ENCODE peak calls at places on chromosomes 4 and X, in nine cellular contexts. E is prostate gland, T is coronary artery, Y is AG09309, P is type B pancreatic cell, Q is kidney, S is omental fat pad, U is astrocyte, F is ascending aorta. I is an unnamed sample.

GRCh38 chr4:4455199-4455865 is 68.4 kb downstream of the NSG1 start:
- DNase-seq in F (no peak), Q (no peak), Y (no peak), P (no peak), E (no peak), U (no peak), S (no peak), T (no peak), I (no peak)

GRCh38 chr4:26491449-26492170 is 1.3 kb upstream of the CCKAR start:
- DNase-seq in S (no peak), U (no peak), F (no peak), P (peak), E (no peak), Y (no peak), T (no peak), Q (no peak), I (no peak)

GRCh38 chr4:110527156-110527555 is 51.2 kb downstream of the ENPEP start:
- DNase-seq in P (no peak), E (no peak), T (no peak), U (no peak), Q (no peak), Y (no peak), F (no peak), S (no peak), I (no peak)

GRCh38 chr4:73704314-73705055 is 35.9 kb upstream of the CXCL8 start:
- DNase-seq in T (peak), S (peak), E (peak), F (peak), U (peak), Q (no peak), P (no peak), Y (peak), I (no peak)

GRCh38 chr4:168622600-168622999 is 125.7 kb downstream of the PALLD start:
- DNase-seq in E (no peak), S (no peak), Q (no peak), F (no peak), P (no peak), T (no peak), U (no peak), Y (no peak), I (no peak)

GRCh38 chr4:140156529-140157171 is 2.7 kb upstream of the MAML3 start:
- DNase-seq in U (no peak), T (no peak), F (no peak), Y (no peak), P (no peak), S (no peak), E (no peak), Q (no peak), I (no peak)

GRCh38 chr4:133320576-133321170 is 171.6 kb downstream of the PCDH10 start:
- DNase-seq in Y (no peak), P (no peak), U (peak), Q (no peak), S (no peak), T (no peak), F (no peak), E (no peak), I (no peak)

GRCh38 chr4:186739802-186740434 is 16.3 kb upstream of the FAT1 start:
- DNase-seq in E (no peak), S (no peak), T (no peak), Q (no peak), F (no peak), U (no peak), P (no peak), Y (no peak), I (no peak)

GRCh38 chr4:105122334-105122733 is 24.3 kb upstream of the TET2 start:
- DNase-seq in Y (no peak), P (no peak), S (no peak), F (no peak), T (no peak), Q (no peak), E (no peak), U (peak), I (no peak)

GRCh38 chr4:11451720-11452119 is 23.0 kb upstream of the HS3ST1 start:
- DNase-seq in U (no peak), P (no peak), F (no peak), Y (no peak), S (no peak), Q (no peak), E (no peak), T (no peak), I (no peak)

GRCh38 chrX:1534321-1535168 is 2.4 kb downstream of the P2RY8 start:
- DNase-seq in Q (no peak), P (peak), T (no peak), U (no peak), F (peak), S (no peak), Y (no peak), E (no peak), I (no peak)

GRCh38 chr4:54032558-54033135 is 31.8 kb downstream of the CHIC2 start:
- DNase-seq in P (no peak), Q (no peak), T (no peak), U (no peak), E (no peak), Y (no peak), S (no peak), F (no peak), I (no peak)

GRCh38 chrX:134236690-134237362 is at the start of gene CCDC160:
- DNase-seq in F (no peak), E (peak), Y (no peak), P (peak), U (peak), S (no peak), T (no peak), Q (peak), I (peak)

GRCh38 chr4:168540086-168540864 is 43.4 kb downstream of the PALLD start:
- DNase-seq in Q (no peak), P (no peak), U (peak), E (no peak), T (no peak), S (no peak), F (no peak), Y (peak), I (no peak)

GRCh38 chrX:78712381-78712780 is 35.1 kb upstream of the LPAR4 start:
- DNase-seq in S (no peak), Y (no peak), Q (no peak), F (no peak), P (no peak), T (no peak), E (no peak), U (peak), I (no peak)

GRCh38 chrX:78710146-78710545 is 37.4 kb upstream of the LPAR4 start:
- DNase-seq in T (no peak), E (no peak), P (no peak), Y (no peak), S (no peak), Q (no peak), F (no peak), U (peak), I (no peak)

GRCh38 chrX:78708830-78709229 is 38.7 kb upstream of the LPAR4 start:
- DNase-seq in Q (no peak), F (no peak), S (no peak), Y (no peak), E (peak), T (no peak), U (no peak), P (no peak), I (no peak)

DNA sequence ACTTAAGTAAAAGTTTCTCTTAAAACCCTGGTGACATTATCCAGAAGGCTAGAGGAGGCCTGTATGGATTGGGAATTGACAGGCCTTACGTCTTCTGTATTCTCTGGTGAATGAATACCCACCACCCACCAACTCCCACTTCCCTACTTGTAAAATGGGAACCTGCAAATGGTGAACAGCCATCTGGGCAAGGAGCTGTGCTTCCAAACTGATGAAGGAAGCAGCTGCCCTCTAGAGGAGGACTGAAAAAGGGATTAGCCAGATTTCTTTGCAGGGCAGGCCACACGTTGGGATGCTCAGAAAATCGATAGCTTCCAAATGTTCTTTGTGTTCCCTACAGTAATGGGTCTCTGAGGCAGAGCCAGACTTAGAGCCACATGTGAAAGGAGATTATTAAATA is 39.3 kb upstream of the LPAR4 start:
- DNase-seq in Y (peak), F (no peak), S (no peak), T (no peak), E (no peak), Q (no peak), P (no peak), U (no peak), I (no peak)
- TF ChIP-seq CTCF in Y (peak), F (no peak), S (no peak), T (no peak), E (no peak), Q (peak), P (peak), U (peak), I (no peak)

GRCh38 chrX:126141014-126141413 is 25.1 kb downstream of the DCAF12L2 start:
- DNase-seq in E (no peak), S (no peak), Y (no peak), F (no peak), U (no peak), P (no peak), Q (no peak), T (no peak), I (no peak)

GRCh38 chrX:126137899-126138298 is 28.2 kb downstream of the DCAF12L2 start:
- DNase-seq in Y (no peak), S (no peak), F (no peak), E (no peak), U (no peak), T (no peak), P (no peak), Q (no peak), I (no peak)
- TF ChIP-seq CTCF in Y (peak), S (no peak), F (no peak), E (no peak), U (no peak), T (no peak), P (peak), Q (peak), I (no peak)

DNA sequence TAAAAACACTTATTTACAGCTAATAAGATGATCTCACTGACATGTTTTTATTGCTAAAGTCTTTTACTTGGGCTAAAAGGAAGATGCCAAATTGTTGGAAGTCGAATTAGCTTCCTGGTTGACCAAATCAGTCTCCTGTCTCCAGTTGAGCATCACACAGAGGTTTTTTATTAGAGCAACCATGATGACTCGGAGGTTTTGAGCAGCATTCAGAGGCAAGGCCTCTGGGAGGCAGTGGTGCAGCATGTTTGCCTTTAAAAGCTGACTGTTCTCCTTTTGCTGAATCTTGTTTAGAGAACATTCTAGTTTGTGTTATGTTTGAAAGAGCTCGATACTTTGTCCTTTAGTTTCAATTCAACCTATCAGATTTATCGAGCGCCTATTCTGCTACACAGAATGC is 2.1 kb downstream of the UCHL1 start:
- DNase-seq in Y (peak), T (no peak), Q (no peak), E (peak), S (no peak), F (no peak), P (no peak), U (peak), I (no peak)
- TF ChIP-seq CTCF in Y (peak), T (no peak), Q (peak), E (peak), S (no peak), F (peak), P (peak), U (peak), I (no peak)

GRCh38 chrX:105975382-105975781 is 63.1 kb downstream of the SERPINA7 start:
- DNase-seq in U (no peak), E (no peak), F (no peak), Y (no peak), T (no peak), P (no peak), S (no peak), Q (no peak), I (no peak)
- TF ChIP-seq CTCF in U (no peak), E (peak), F (no peak), Y (peak), T (no peak), P (peak), S (no peak), Q (no peak), I (no peak)

GRCh38 chrX:48918644-48919340 is at the start of gene PIM2:
- DNase-seq in F (peak), P (peak), U (peak), E (peak), T (peak), S (peak), Y (no peak), Q (peak), I (peak)
- TF ChIP-seq CTCF in F (no peak), P (no peak), U (no peak), E (peak), T (no peak), S (no peak), Y (no peak), Q (no peak), I (no peak)

GRCh38 chr4:183842134-183842838 is 62.8 kb upstream of the STOX2 start:
- DNase-seq in P (no peak), T (no peak), Y (no peak), E (no peak), U (no peak), S (no peak), F (no peak), Q (no peak), I (no peak)

GRCh38 chr4:183840311-183840710 is 64.8 kb upstream of the STOX2 start:
- DNase-seq in Q (no peak), Y (peak), T (no peak), P (no peak), U (peak), S (peak), F (peak), E (peak), I (peak)

GRCh38 chr4:183841001-183841400 is 64.1 kb upstream of the STOX2 start:
- DNase-seq in E (no peak), P (no peak), F (no peak), T (no peak), U (no peak), Q (no peak), S (no peak), Y (no peak), I (no peak)

GRCh38 chr4:183837222-183837621 is 67.9 kb upstream of the STOX2 start:
- DNase-seq in F (no peak), T (no peak), E (no peak), U (no peak), Y (no peak), S (no peak), P (no peak), Q (no peak), I (no peak)

GRCh38 chr4:183838987-183839712 is 66.0 kb upstream of the STOX2 start:
- DNase-seq in E (no peak), Q (no peak), Y (no peak), U (peak), P (no peak), S (no peak), T (no peak), F (no peak), I (no peak)
- TF ChIP-seq CTCF in E (peak), Q (no peak), Y (peak), U (peak), P (peak), S (no peak), T (no peak), F (no peak), I (no peak)

DNA sequence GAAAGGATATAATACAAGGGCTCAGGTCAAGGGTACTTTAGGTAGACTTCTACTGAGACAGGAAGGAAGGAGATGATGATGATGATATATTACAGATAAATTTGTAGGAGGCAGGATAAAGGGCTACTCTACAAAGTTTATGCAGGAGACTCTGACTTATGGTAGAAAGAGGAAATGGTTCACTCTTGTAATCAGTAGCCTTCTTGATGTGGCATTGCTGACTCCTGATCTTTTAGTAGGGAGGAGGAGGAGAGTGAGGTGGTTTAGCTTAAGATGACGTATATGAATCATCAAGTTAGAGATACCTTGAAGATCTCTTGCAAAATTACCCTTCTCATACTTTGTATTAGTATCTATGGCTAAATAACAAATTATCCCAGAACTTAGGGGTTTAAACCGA is 4.7 kb downstream of the BLTP1 start:
- DNase-seq in F (no peak), Y (no peak), P (no peak), S (no peak), U (no peak), T (no peak), E (no peak), Q (no peak), I (no peak)
- TF ChIP-seq CTCF in F (no peak), Y (no peak), P (no peak), S (no peak), U (no peak), T (no peak), E (no peak), Q (no peak), I (no peak)